ENCODE peak calls at places on chromosomes 3 and 15, in six cellular contexts. U is effector memory CD8-positive, alpha-beta T cell; T is HT-29; J is cerebellar cortex; C is heart left ventricle; Y is activated naive CD4-positive, alpha-beta T cell treated with anti-CD3 and anti-CD28 coated beads, Interleukin-2, amount 10 ng/mL, durations not matched to agents 7 days and 5 days. F is an unnamed sample.
A peak's percentile ranks its signal among the peaks of the same experiment; 100 is the strongest.

GRCh38 chr3:153247331-153248311 is 85.6 kb downstream of the RAP2B start:
- DNase-seq in U (no peak), T (no peak), J (no peak), C (no peak), Y (no peak), F (no peak)

GRCh38 chr15:101698314-101698713 is 26.0 kb downstream of the TARS3 start:
- DNase-seq in U (no peak), T (no peak), J (no peak), C (no peak), Y (no peak), F (no peak)

GRCh38 chr3:31957106-31957505 is 24.0 kb downstream of the OSBPL10 start:
- DNase-seq in U (no peak), T (no peak), J (no peak), C (no peak), Y (no peak), F (no peak)

GRCh38 chr15:80194914-80195313 is 42.1 kb downstream of the FAH start:
- DNase-seq in U (no peak), T (no peak), J (no peak), C (no peak), Y (no peak), F (no peak)

GRCh38 chr15:77497942-77498361 is 77.3 kb downstream of the HMG20A start:
- DNase-seq in U (no peak), T (no peak), J (peak; percentile 66), C (peak; percentile 72), Y (no peak), F (no peak)

GRCh38 chr3:36540898-36541518 is 160.7 kb downstream of the STAC start:
- DNase-seq in U (no peak), T (peak; percentile 28), J (peak; percentile 17), C (no peak), Y (no peak), F (no peak)

GRCh38 chr3:156109989-156110388 is 10.4 kb upstream of the KCNAB1 start:
- DNase-seq in U (no peak), T (no peak), J (peak; percentile 89), C (no peak), Y (no peak), F (no peak)

GRCh38 chr3:71707600-71707999 is 17.6 kb downstream of the EIF4E3 start:
- DNase-seq in U (no peak), T (no peak), J (no peak), C (no peak), Y (no peak), F (no peak)

GRCh38 chr3:111284485-111285187 is 213.0 kb downstream of the NECTIN3 start:
- DNase-seq in U (no peak), T (no peak), J (no peak), C (no peak), Y (no peak), F (no peak)

GRCh38 chr3:45253316-45253715 is 27.2 kb upstream of the TMEM158 start:
- DNase-seq in U (no peak), T (no peak), J (no peak), C (no peak), Y (no peak), F (no peak)

GRCh38 chr3:147956615-147957014 is 547.5 kb downstream of the ZIC1 start:
- DNase-seq in U (no peak), T (no peak), J (no peak), C (no peak), Y (no peak), F (no peak)

GRCh38 chr3:113461488-113461887 is 20.2 kb upstream of the CFAP44 start:
- DNase-seq in U (no peak), T (no peak), J (no peak), C (no peak), Y (no peak), F (no peak)

GRCh38 chr15:61227269-61228024 is 1.7 kb downstream of the RORA start:
- DNase-seq in U (no peak), T (no peak), J (peak; percentile 76), C (peak; percentile 25), Y (no peak), F (no peak)

GRCh38 chr3:16214366-16214765 is 39.9 kb downstream of the GALNT15 start:
- DNase-seq in U (no peak), T (no peak), J (no peak), C (no peak), Y (no peak), F (no peak)

GRCh38 chr3:195246608-195247007 is 24.4 kb downstream of the XXYLT1 start:
- DNase-seq in U (no peak), T (no peak), J (peak; percentile 47), C (no peak), Y (no peak), F (no peak)

GRCh38 chr15:81304226-81304625 is 19.7 kb downstream of the STARD5 start:
- DNase-seq in U (no peak), T (no peak), J (no peak), C (peak; percentile 51), Y (no peak), F (no peak)

GRCh38 chr15:80710635-80711553 is 15.8 kb downstream of the ABHD17C start:
- DNase-seq in U (no peak), T (no peak), J (no peak), C (no peak), Y (peak; percentile 31), F (no peak)

GRCh38 chr15:48963524-48964113 is at the start of gene SHC4:
- DNase-seq in U (no peak), T (peak; percentile 68), J (peak; percentile 86), C (peak; percentile 66), Y (no peak), F (no peak)

GRCh38 chr3:122314467-122314866 is 10.6 kb upstream of the CSTA start:
- DNase-seq in U (no peak), T (peak; percentile 72), J (no peak), C (no peak), Y (no peak), F (no peak)

GRCh38 chr3:32276279-32276841 is 37.9 kb downstream of the CMTM8 start:
- DNase-seq in U (no peak), T (peak; percentile 35), J (no peak), C (no peak), Y (no peak), F (no peak)

GRCh38 chr15:83716605-83717004 is 62.7 kb downstream of the ADAMTSL3 start:
- DNase-seq in U (no peak), T (no peak), J (no peak), C (no peak), Y (no peak), F (no peak)

GRCh38 chr3:170641510-170642236 is 55.8 kb upstream of the SLC7A14 start:
- DNase-seq in U (no peak), T (no peak), J (peak; percentile 65), C (no peak), Y (no peak), F (no peak)

GRCh38 chr3:37053337-37053736 is 60.0 kb downstream of the MLH1 start:
- DNase-seq in U (no peak), T (no peak), J (no peak), C (no peak), Y (no peak), F (no peak)

GRCh38 chr15:75198560-75199346 is 2.9 kb upstream of the C15orf39 start:
- DNase-seq in U (peak; percentile 8), T (peak; percentile 75), J (peak; percentile 83), C (no peak), Y (peak; percentile 70), F (no peak)

GRCh38 chr3:187318819-187319616 is 27.5 kb upstream of the MASP1 start:
- DNase-seq in U (peak; percentile 28), T (peak; percentile 62), J (peak; percentile 55), C (peak; percentile 40), Y (peak; percentile 54), F (peak; percentile 2)

GRCh38 chr3:46280105-46280797 is 38.0 kb downstream of the CCR3 start:
- DNase-seq in U (peak; percentile 58), T (no peak), J (no peak), C (no peak), Y (peak; percentile 64), F (no peak)

GRCh38 chr3:39407773-39408492 is 1.4 kb downstream of the RPSA start:
- DNase-seq in U (no peak), T (no peak), J (no peak), C (no peak), Y (no peak), F (no peak)

GRCh38 chr3:123861081-123861836 is 22.9 kb downstream of the MYLK start:
- DNase-seq in U (no peak), T (no peak), J (no peak), C (no peak), Y (no peak), F (no peak)

GRCh38 chr3:45915518-45916231 is 27.6 kb upstream of the CXCR6 start:
- DNase-seq in U (peak; percentile 71), T (peak; percentile 1), J (no peak), C (no peak), Y (peak; percentile 77), F (peak; percentile 10)

GRCh38 chr15:70249616-70250015 is 151.9 kb upstream of the TLE3 start:
- DNase-seq in U (no peak), T (no peak), J (no peak), C (no peak), Y (no peak), F (no peak)

GRCh38 chr3:52606373-52607085 is 70.1 kb downstream of the UQCC5 start:
- DNase-seq in U (no peak), T (peak; percentile 75), J (peak; percentile 93), C (peak; percentile 31), Y (no peak), F (no peak)

GRCh38 chr3:127173516-127174166 is 19.3 kb upstream of the PRR23E start:
- DNase-seq in U (no peak), T (no peak), J (no peak), C (no peak), Y (no peak), F (no peak)

GRCh38 chr3:43770426-43771103 is 79.8 kb downstream of the ABHD5 start:
- DNase-seq in U (peak; percentile 26), T (peak; percentile 49), J (peak; percentile 55), C (peak; percentile 51), Y (peak; percentile 31), F (no peak)

GRCh38 chr3:105951043-105951442 is 82.2 kb upstream of the CBLB start:
- DNase-seq in U (no peak), T (no peak), J (no peak), C (no peak), Y (no peak), F (no peak)

F was measured in effector CD8-positive, alpha-beta T cell.